ENCODE peak calls at places on chromosomes 12 and 14, in five cellular contexts. G, J, Q, V and P are unnamed samples. For H3K9me3, the result is how much of the 10 kb centered on the place peaks cover.

GRCh38 chr12:56358836-56359532 is 923 bp downstream of the STAT2 start:
- DNase-seq in G (no peak), J (no peak), Q (no peak), V (peak), P (no peak)

GRCh38 chr12:120668091-120668796 is 18.7 kb upstream of the MLEC start:
- DNase-seq in G (no peak), J (no peak), Q (no peak), V (no peak), P (no peak)

GRCh38 chr12:25387136-25388050 is 136.7 kb upstream of the KRAS start:
- DNase-seq in G (peak), J (peak), Q (peak), V (peak), P (no peak)

GRCh38 chr12:25119020-25119419 is 75.9 kb downstream of the DNAI7 start:
- DNase-seq in G (no peak), J (no peak), Q (no peak), V (no peak), P (no peak)

GRCh38 chr14:53430870-53431269 is 277.7 kb upstream of the DDHD1 start:
- DNase-seq in G (no peak), J (no peak), Q (no peak), V (peak), P (no peak)

GRCh38 chr14:77076118-77076631 is 21.9 kb upstream of the CIPC start:
- DNase-seq in G (no peak), J (no peak), Q (no peak), V (no peak), P (no peak)

GRCh38 chr14:53841109-53842099 is 115.2 kb downstream of the BMP4 start:
- DNase-seq in G (no peak), J (no peak), Q (no peak), V (no peak), P (no peak)

GRCh38 chr14:39615352-39615751 is 183.1 kb upstream of the FBXO33 start:
- DNase-seq in G (no peak), J (no peak), Q (no peak), V (no peak), P (no peak)

GRCh38 chr12:26276709-26277108 is 81.3 kb downstream of the SSPN start:
- DNase-seq in G (no peak), J (no peak), Q (no peak), V (peak), P (no peak)

GRCh38 chr12:46371718-46372130 is 849 bp downstream of the SLC38A2 start:
- DNase-seq in G (peak), J (peak), Q (no peak), V (no peak), P (peak)

GRCh38 chr12:114952573-114953196 is 268.7 kb upstream of the TBX3 start:
- DNase-seq in G (no peak), J (no peak), Q (no peak), V (no peak), P (no peak)

GRCh38 chr12:120460157-120460556 is 9.4 kb downstream of the SRSF9 start:
- DNase-seq in G (no peak), J (no peak), Q (no peak), V (no peak), P (no peak)

GRCh38 chr12:63911336-63911735 is 66.8 kb downstream of the SRGAP1 start:
- DNase-seq in G (no peak), J (no peak), Q (no peak), V (peak), P (no peak)

GRCh38 chr14:39731912-39732311 is 299.7 kb upstream of the FBXO33 start:
- DNase-seq in G (no peak), J (no peak), Q (peak), V (no peak), P (no peak)

GRCh38 chr12:131219173-131220006 is 265.7 kb downstream of the ADGRD1 start:
- DNase-seq in G (no peak), J (no peak), Q (no peak), V (no peak), P (no peak)

GRCh38 chr14:76331328-76332011 is 44.5 kb upstream of the ESRRB start:
- DNase-seq in G (no peak), J (no peak), Q (no peak), V (no peak), P (no peak)

GRCh38 chr12:25714219-25714984 is 161.3 kb upstream of the LMNTD1 start:
- DNase-seq in G (no peak), J (no peak), Q (no peak), V (no peak), P (no peak)

GRCh38 chr14:100582496-100583165 is 4.6 kb downstream of the BEGAIN start:
- DNase-seq in G (no peak), J (no peak), Q (no peak), V (no peak), P (no peak)

GRCh38 chr14:63890553-63890952 is 37.7 kb downstream of the SYNE2 start:
- DNase-seq in G (no peak), J (no peak), Q (no peak), V (no peak), P (no peak)

GRCh38 chr12:41277019-41277770 is 89.1 kb downstream of the PDZRN4 start:
- DNase-seq in G (no peak), J (peak), Q (peak), V (peak), P (no peak)

GRCh38 chr12:98895086-98895651 is 250.1 kb downstream of the APAF1 start:
- DNase-seq in G (no peak), J (no peak), Q (no peak), V (no peak), P (no peak)

GRCh38 chr14:80862983-80863382 is 78.6 kb downstream of the CEP128 start:
- DNase-seq in G (no peak), J (no peak), Q (no peak), V (no peak), P (no peak)

GRCh38 chr14:76086636-76087035 is 65.1 kb upstream of the GPATCH2L start:
- DNase-seq in G (no peak), J (no peak), Q (no peak), V (no peak), P (no peak)

GRCh38 chr12:10227648-10228047 is 15.0 kb downstream of the GABARAPL1 start:
- DNase-seq in G (no peak), J (no peak), Q (no peak), V (no peak), P (no peak)

GRCh38 chr12:50842637-50843493 is at the start of gene TMPRSS12:
- DNase-seq in G (no peak), J (no peak), Q (no peak), V (no peak), P (no peak)
- H3K27ac ChIP-seq in G (no peak), J (no peak), Q (no peak), V (no peak), P (no peak)

GRCh38 chr12:130076126-130076525 is 86.1 kb upstream of the FZD10 start:
- DNase-seq in G (no peak), J (no peak), Q (no peak), V (no peak), P (no peak)
- H3K9me3 ChIP-seq in G (under half), J (under half), Q (under half), V (under half), P (under half)

DNA sequence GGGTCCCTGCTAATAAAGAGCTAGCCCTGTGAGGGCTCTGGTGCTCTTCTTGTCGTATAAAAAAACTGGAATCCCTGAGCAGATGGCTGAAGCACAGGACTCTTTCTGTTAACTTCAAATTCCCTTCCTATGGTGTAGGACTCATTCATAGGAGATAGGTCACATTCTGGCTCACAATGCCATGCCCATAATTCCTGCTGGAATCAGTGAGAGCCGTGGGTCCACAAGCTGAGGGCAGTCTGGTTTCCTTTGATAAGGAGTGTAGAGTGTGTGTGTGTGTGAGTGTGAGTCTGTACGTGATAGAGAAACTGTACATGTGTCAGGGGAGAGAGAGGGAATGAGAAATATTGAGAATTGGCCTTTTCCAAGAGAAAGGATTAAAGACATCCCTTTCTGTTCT is 78.7 kb downstream of the TMX1 start:
- DNase-seq in G (no peak), J (no peak), Q (no peak), V (peak), P (no peak)
- H3K4me3 ChIP-seq in G (no peak), J (no peak), Q (no peak), V (no peak), P (no peak)

DNA sequence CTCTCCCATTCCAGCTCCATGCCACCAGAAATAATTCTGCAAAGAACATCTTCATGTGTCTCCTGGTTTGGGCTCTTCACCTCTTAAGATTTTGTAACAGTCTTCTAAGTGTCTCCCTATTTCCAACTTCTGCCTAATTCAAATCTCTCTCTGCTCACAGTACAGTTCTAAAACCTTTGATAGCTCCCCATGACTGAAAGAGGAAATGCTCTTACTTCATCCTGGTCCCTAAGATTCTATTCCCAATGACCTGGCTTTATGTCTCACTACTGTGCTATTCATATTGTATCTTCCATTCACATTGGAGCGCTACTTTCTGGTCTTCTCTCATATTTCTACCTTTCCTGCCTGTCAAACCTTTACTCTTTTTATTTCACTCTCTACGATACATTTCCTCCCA is 1.6 kb downstream of the AMN1 start:
- DNase-seq in G (no peak), J (no peak), Q (no peak), V (no peak), P (no peak)
- H3K27ac ChIP-seq in G (no peak), J (no peak), Q (no peak), V (no peak), P (no peak)

GRCh38 chr14:87017335-87017734 is 975.6 kb downstream of the GALC start:
- DNase-seq in G (no peak), J (no peak), Q (no peak), V (no peak), P (no peak)

GRCh38 chr14:87018294-87018693 is 974.7 kb downstream of the GALC start:
- DNase-seq in G (no peak), J (no peak), Q (no peak), V (no peak), P (no peak)

GRCh38 chr14:87014854-87015253 is 978.1 kb downstream of the GALC start:
- DNase-seq in G (no peak), J (no peak), Q (no peak), V (no peak), P (no peak)

DNA sequence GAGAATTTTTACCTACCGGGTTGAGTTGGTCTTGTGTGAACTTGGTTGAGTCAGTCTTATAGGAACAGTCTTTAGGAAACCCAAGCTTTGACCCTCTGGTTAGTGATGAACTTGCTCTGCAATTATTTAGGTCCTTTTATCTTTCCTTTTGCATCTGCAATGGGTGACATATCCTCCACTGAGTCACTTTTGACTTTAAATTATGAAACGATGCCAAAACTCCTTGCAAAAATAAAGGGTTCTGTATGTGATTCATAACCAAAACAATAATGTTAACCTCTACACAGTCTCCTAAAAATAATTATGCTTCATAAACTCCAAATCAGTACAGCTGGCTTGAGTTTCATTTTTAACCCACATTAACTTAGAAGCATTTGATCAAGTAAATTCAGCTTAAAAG is 979.4 kb downstream of the GALC start:
- DNase-seq in G (no peak), J (no peak), Q (no peak), V (peak), P (no peak)
- H3K9me3 ChIP-seq in G (under half), J (under half), Q (under half), V (under half), P (under half)

DNA sequence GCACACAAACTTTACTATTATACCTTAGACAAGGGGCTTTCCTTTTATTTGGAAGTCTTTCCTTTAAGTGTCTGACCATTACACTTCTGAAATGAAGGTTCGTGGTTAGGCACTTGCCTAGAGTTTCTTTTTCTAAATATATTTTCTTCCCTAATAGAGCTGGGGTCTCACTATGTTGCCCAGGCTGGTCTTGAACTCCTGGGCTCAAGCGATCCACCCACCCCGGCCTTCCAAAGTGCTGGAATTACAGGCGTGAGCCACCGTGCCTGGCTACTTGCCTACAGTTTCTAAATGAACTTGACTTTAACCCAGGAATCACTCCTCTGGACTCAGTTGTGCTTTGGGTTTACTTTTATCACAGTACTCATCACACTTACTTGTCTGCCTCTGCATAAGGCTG is 57.6 kb downstream of the PEBP1 start:
- DNase-seq in G (no peak), J (no peak), Q (no peak), V (no peak), P (no peak)
- H3K4me3 ChIP-seq in G (no peak), J (no peak), Q (no peak), V (no peak), P (no peak)

DNA sequence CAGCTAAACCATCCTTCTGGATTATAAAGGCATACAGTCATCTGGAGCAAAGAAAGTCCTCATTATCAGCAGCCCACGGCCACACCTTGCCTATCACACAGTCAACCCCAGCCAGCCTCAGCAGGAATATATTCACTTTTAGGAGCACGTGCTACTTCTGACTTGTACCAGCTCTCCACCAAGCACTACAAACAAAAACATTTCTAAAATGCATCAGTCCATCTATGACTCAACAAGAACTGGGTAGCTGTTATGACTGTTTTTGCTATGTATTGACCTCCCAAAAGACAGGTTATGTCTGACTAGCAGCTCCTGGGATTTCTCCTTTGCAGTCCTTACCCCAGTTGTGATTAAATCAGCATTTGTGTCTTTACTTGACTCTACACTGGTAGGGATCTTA is 31.2 kb downstream of the NUAK1 start:
- DNase-seq in G (no peak), J (no peak), Q (no peak), V (peak), P (no peak)
- H3K27ac ChIP-seq in G (no peak), J (peak), Q (no peak), V (peak), P (no peak)

GRCh38 chr14:104200591-104200990 is 62.2 kb downstream of the KIF26A start:
- DNase-seq in G (no peak), J (no peak), Q (no peak), V (no peak), P (no peak)
- H3K9me3 ChIP-seq in G (under half), J (under half), Q (under half), V (under half), P (under half)